ENCODE peak calls at places on chromosomes 2 and 18, in four cellular contexts. R is HepG2, X is WTC11, T is K562. N is an unnamed sample.

GRCh38 chr18:43271593-43272432 is 5.5 kb downstream of the SYT4 start:
- DNase-seq in T (peak; percentile 23), X (peak; percentile 18), R (peak; percentile 35), N (no peak)

GRCh38 chr2:52510432-52510831 is 1257.2 kb upstream of the CHAC2 start:
- DNase-seq in X (no peak), R (no peak), T (no peak), N (no peak)

GRCh38 chr18:68800075-68800474 is 2.2 kb downstream of the CCDC102B start:
- DNase-seq in X (no peak), T (no peak), R (no peak), N (no peak)

GRCh38 chr2:164757934-164758695 is 83.5 kb downstream of the COBLL1 start:
- DNase-seq in R (peak; percentile 41), T (no peak), X (no peak), N (no peak)

GRCh38 chr2:195026261-195026660 is 630.8 kb upstream of the SLC39A10 start:
- DNase-seq in R (no peak), T (no peak), X (no peak), N (no peak)

GRCh38 chr2:163734911-163735691 is 707 bp downstream of the FIGN start:
- DNase-seq in R (no peak), T (no peak), X (no peak), N (no peak)

GRCh38 chr2:196955036-196955435 is 28.5 kb upstream of the PGAP1 start:
- DNase-seq in X (no peak), T (no peak), R (no peak), N (no peak)

GRCh38 chr2:235300368-235301201 is 193.3 kb upstream of the AGAP1 start:
- DNase-seq in X (no peak), R (no peak), T (no peak), N (no peak)

GRCh38 chr2:172710584-172711024 is 25.0 kb upstream of the RAPGEF4 start:
- DNase-seq in X (peak; percentile 38), T (peak; percentile 14), R (peak; percentile 25), N (no peak)

GRCh38 chr2:155733091-155733870 is 599.2 kb downstream of the NR4A2 start:
- DNase-seq in X (no peak), R (no peak), T (no peak), N (no peak)

GRCh38 chr2:229254206-229254605 is 16.9 kb downstream of the PID1 start:
- DNase-seq in T (no peak), X (no peak), R (no peak), N (no peak)

GRCh38 chr2:143261986-143262784 is 133.0 kb downstream of the ARHGAP15 start:
- DNase-seq in X (no peak), R (no peak), T (no peak), N (no peak)

GRCh38 chr18:9827856-9828793 is 57.6 kb upstream of the TXNDC2 start:
- DNase-seq in R (no peak), X (no peak), T (peak; percentile 43), N (no peak)

GRCh38 chr2:223978451-223978850 is 21.2 kb downstream of the MRPL44 start:
- DNase-seq in R (no peak), X (no peak), T (no peak), N (no peak)

GRCh38 chr2:76008001-76008702 is 297.4 kb upstream of the GCFC2 start:
- DNase-seq in R (no peak), X (peak; percentile 13), T (no peak), N (peak; percentile 45)

GRCh38 chr2:7034313-7034712 is 117.1 kb downstream of the RNF144A start:
- DNase-seq in X (peak; percentile 41), R (peak; percentile 13), T (no peak), N (no peak)

GRCh38 chr2:127060264-127060945 is 46.5 kb downstream of the BIN1 start:
- DNase-seq in X (no peak), R (no peak), T (no peak), N (no peak)

GRCh38 chr2:33134086-33134763 is 187.5 kb downstream of the LTBP1 start:
- DNase-seq in T (no peak), X (no peak), R (peak; percentile 67), N (no peak)

GRCh38 chr18:23618862-23619387 is 32.6 kb upstream of the NPC1 start:
- DNase-seq in R (peak; percentile 65), X (peak; percentile 70), T (no peak), N (peak; percentile 27)

GRCh38 chr2:100260712-100261620 is 61.3 kb downstream of the LONRF2 start:
- DNase-seq in T (peak; percentile 73), R (peak; percentile 60), X (peak; percentile 80), N (no peak)

GRCh38 chr2:109342890-109343289 is 213.9 kb downstream of the SH3RF3 start:
- DNase-seq in R (no peak), T (no peak), X (no peak), N (no peak)

GRCh38 chr2:17878222-17879136 is at the start of gene KCNS3:
- DNase-seq in R (no peak), X (peak; percentile 56), T (peak; percentile 94), N (no peak)

GRCh38 chr2:64203131-64204005 is 59.1 kb upstream of the PELI1 start:
- DNase-seq in T (no peak), R (no peak), X (no peak), N (no peak)

GRCh38 chr2:230944123-230944653 is 19.1 kb upstream of the GPR55 start:
- DNase-seq in T (no peak), R (no peak), X (no peak), N (peak; percentile 69)

GRCh38 chr2:66446178-66446860 is 11.4 kb downstream of the MEIS1 start:
- DNase-seq in X (peak; percentile 50), T (no peak), R (no peak), N (no peak)

GRCh38 chr2:205701509-205701908 is 19.2 kb downstream of the NRP2 start:
- DNase-seq in X (no peak), R (no peak), T (no peak), N (no peak)

GRCh38 chr2:235551965-235552364 is 58.1 kb downstream of the AGAP1 start:
- DNase-seq in R (peak; percentile 81), T (peak; percentile 20), X (peak; percentile 66), N (no peak)

GRCh38 chr2:42984081-42984480 is 191.7 kb upstream of the HAAO start:
- DNase-seq in T (no peak), R (no peak), X (no peak), N (no peak)

GRCh38 chr2:168858146-168858545 is 32.1 kb downstream of the SPC25 start:
- DNase-seq in T (no peak), X (no peak), R (no peak), N (no peak)

GRCh38 chr18:44679912-44680270 is 797 bp upstream of the SETBP1 start:
- DNase-seq in T (no peak), R (no peak), X (peak; percentile 38), N (no peak)

GRCh38 chr2:105610444-105611327 is 134.0 kb upstream of the NCK2 start:
- DNase-seq in X (no peak), R (peak; percentile 60), T (no peak), N (no peak)

GRCh38 chr2:161163438-161163837 is 3.2 kb downstream of the TANK start:
- DNase-seq in T (no peak), X (no peak), R (no peak), N (no peak)

GRCh38 chr2:106542730-106543359 is 55.7 kb downstream of the CD8B2 start:
- DNase-seq in T (peak; percentile 82), X (peak; percentile 86), R (peak; percentile 53), N (peak; percentile 5)

GRCh38 chr2:208363485-208363884 is 43.1 kb upstream of the PTH2R start:
- DNase-seq in R (no peak), T (no peak), X (no peak), N (peak; percentile 23)

DNA sequence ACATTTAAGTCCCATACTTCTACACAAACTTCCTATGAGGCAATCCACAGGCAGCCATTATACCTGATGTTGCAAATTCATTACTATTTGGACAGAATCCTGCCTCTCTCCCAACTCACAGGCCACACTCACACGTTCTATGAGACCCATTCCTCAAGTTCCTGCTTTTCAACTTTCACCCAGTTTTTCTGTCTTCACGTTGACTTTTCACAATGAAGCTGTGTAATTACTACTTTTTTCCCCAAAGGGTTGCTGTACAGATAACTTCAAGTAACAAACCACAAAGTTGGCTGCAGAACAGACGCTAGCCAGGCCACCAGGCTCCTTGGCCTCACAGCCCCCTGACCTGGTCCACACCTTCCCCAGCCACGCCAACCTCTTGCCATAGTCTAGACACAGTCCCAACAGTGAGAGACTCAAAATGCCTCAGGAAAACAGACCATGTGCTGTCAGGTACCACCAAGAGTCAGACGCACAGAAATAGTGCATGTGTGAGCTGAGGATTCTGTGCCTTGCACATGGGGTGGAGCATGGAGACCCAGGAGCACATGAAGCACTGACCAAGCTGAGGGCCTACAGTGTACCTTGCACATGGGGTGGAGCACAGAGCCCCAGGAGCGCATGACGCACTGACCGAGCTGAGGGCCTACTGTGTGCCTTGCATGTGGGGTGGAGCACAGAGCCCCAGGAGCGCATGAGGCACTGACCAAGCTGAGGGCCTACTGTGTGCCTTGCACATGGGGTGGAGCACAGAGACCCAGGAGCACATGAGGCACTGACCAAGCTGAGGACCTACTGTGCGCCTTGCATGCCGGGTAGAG is 61.0 kb downstream of the EIPR1 start:
- DNase-seq in X (no peak), R (no peak), T (no peak), N (no peak)
- TF ChIP-seq ETV6 in X (no peak), R (no peak), T (no peak), N (no peak)

GRCh38 chr2:157173740-157174184 is 83.7 kb upstream of the GALNT5 start:
- DNase-seq in T (no peak), X (no peak), R (no peak), N (no peak)
- TF ChIP-seq ETV6 in T (no peak), X (no peak), R (no peak), N (no peak)

DNA sequence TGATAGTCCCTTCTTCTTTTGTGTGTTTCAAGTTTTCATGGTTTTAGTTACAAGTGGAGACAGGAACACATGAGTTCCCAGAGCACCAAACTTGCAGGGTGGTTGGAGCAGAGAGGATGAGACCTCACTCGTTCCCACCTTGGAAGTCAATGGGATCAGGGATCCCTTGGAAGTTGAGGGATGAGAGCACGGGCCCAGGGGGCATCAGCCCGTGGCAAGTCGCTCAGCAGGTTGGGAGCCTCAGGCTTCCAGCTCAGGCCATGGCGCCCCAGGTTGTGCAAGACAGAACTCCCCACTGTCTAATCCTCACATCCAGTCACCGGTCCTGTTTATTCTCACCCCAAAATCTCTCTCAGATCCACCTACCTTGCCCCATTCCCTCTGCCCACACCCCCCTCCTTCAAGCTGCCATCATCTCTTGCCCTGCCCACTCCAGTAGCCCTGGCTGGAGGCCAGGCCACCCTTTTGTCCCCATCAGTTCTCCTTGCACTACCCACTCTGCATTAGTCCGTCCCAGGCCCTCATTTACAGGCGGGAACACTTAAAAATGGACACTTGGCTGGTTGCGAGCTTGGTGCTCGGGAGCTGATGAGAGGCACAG is 37.6 kb upstream of the FOSL2 start:
- DNase-seq in X (no peak), R (no peak), T (no peak), N (no peak)
- TF ChIP-seq ETV6 in X (no peak), R (no peak), T (no peak), N (no peak)

DNA sequence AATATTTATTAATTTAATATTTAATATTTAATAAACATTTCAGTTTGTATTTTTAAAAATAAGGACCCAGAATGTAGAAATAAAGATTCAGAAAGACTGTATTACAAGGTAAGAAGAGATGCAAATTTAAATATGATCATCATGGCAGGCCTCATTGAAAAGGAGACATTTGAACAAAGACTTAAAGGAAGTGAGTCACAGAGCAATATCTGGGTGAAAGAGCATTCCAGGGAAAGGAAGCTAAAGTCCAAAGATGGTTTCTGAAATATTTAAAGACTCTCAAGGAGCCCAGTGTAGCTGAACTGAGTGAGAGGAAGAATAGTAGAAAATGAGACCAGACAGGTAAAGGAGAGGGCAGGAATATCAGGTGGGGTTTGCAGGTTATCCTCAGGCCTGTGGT is 5.9 kb downstream of the SCYGR4 start:
- DNase-seq in R (no peak), T (no peak), X (no peak), N (no peak)
- TF ChIP-seq ETV6 in R (no peak), T (no peak), X (no peak), N (no peak)

GRCh38 chr2:16273111-16273510 is 332.8 kb downstream of the MYCN start:
- DNase-seq in R (no peak), X (no peak), T (no peak), N (no peak)
- TF ChIP-seq ETV6 in R (no peak), X (no peak), T (no peak), N (no peak)

GRCh38 chr2:237452846-237453245 is 34.2 kb upstream of the MLPH start:
- DNase-seq in R (no peak), X (no peak), T (no peak), N (no peak)
- TF ChIP-seq ETV6 in R (no peak), X (no peak), T (no peak), N (no peak)